ENCODE peak calls at places on chromosome 14, in four cellular contexts. One of them, this sample, is unnamed.

GRCh38 chr14:28651148-28651547 is 115.4 kb upstream of the FOXG1 start:
- DNase-seq in activated CD4-positive, alpha-beta T cell treated with anti-CD3 and anti-CD28 coated beads for 48 hours: no peak
- DNase-seq in EL: peak
- DNase-seq in LoVo: no peak
- DNase-seq in this sample: peak

GRCh38 chr14:70972107-70972976 is 65.1 kb downstream of the PCNX1 start:
- DNase-seq in activated CD4-positive, alpha-beta T cell treated with anti-CD3 and anti-CD28 coated beads for 48 hours: peak
- DNase-seq in EL: peak
- DNase-seq in LoVo: peak
- DNase-seq in this sample: peak

GRCh38 chr14:56892959-56893358 is 82.7 kb upstream of the OTX2 start:
- DNase-seq in LoVo: no peak
- DNase-seq in EL: no peak
- DNase-seq in activated CD4-positive, alpha-beta T cell treated with anti-CD3 and anti-CD28 coated beads for 48 hours: no peak
- DNase-seq in this sample: no peak

GRCh38 chr14:37587438-37587837 is 7.6 kb downstream of the FOXA1 start:
- DNase-seq in activated CD4-positive, alpha-beta T cell treated with anti-CD3 and anti-CD28 coated beads for 48 hours: no peak
- DNase-seq in LoVo: no peak
- DNase-seq in EL: no peak
- DNase-seq in this sample: no peak

GRCh38 chr14:35341454-35342159 is 49.4 kb downstream of the PSMA6 start:
- DNase-seq in activated CD4-positive, alpha-beta T cell treated with anti-CD3 and anti-CD28 coated beads for 48 hours: peak
- DNase-seq in LoVo: peak
- DNase-seq in EL: peak
- DNase-seq in this sample: peak

GRCh38 chr14:100972134-100972905 is 68.8 kb upstream of the RTL1 start:
- DNase-seq in activated CD4-positive, alpha-beta T cell treated with anti-CD3 and anti-CD28 coated beads for 48 hours: no peak
- DNase-seq in EL: no peak
- DNase-seq in LoVo: no peak
- DNase-seq in this sample: no peak

GRCh38 chr14:64708148-64709004 is 4.2 kb downstream of the PLEKHG3 start:
- DNase-seq in LoVo: no peak
- DNase-seq in activated CD4-positive, alpha-beta T cell treated with anti-CD3 and anti-CD28 coated beads for 48 hours: no peak
- DNase-seq in EL: peak
- DNase-seq in this sample: no peak

GRCh38 chr14:33404054-33404453 is 465.4 kb downstream of the NPAS3 start:
- DNase-seq in activated CD4-positive, alpha-beta T cell treated with anti-CD3 and anti-CD28 coated beads for 48 hours: no peak
- DNase-seq in LoVo: no peak
- DNase-seq in EL: peak
- DNase-seq in this sample: peak

GRCh38 chr14:87935895-87936294 is 57.1 kb downstream of the GALC start:
- DNase-seq in LoVo: no peak
- DNase-seq in EL: no peak
- DNase-seq in activated CD4-positive, alpha-beta T cell treated with anti-CD3 and anti-CD28 coated beads for 48 hours: no peak
- DNase-seq in this sample: no peak

This sample was measured in EH.